ENCODE peak calls at places on chromosomes 3 and 15, in ten cellular contexts. S is ascending aorta; F is amygdala; L is WERI-Rb-1; V is Caki2; U is kidney tubule cell; I is stimulated activated CD4-positive, alpha-beta T cell treated with anti-CD3 and anti-CD28 coated beads, TNF-alpha, amount 100 ng/mL, for 1 hour; H is activated CD4-positive, alpha-beta T cell treated with anti-CD3 and anti-CD28 coated beads, Interleukin-2, amount 50 U/mL, for 24 hours; G is hypothalamus; T is nephron progenitor cell. E is an unnamed sample.
A peak's percentile ranks its signal among the peaks of the same experiment; 100 is the strongest.

GRCh38 chr15:83380026-83380425 is 67.1 kb upstream of the SH3GL3 start:
- DNase-seq in I (no peak), H (no peak), L (no peak), F (no peak), V (peak; percentile 74), G (no peak), U (peak; percentile 94), T (no peak), S (no peak), E (peak; percentile 81)

GRCh38 chr3:150960708-150961684 is 11.5 kb downstream of the CLRN1 start:
- DNase-seq in G (no peak), U (no peak), L (no peak), F (no peak), V (no peak), S (no peak), I (no peak), H (no peak), T (no peak), E (no peak)

GRCh38 chr3:55296781-55297180 is 190.3 kb downstream of the WNT5A start:
- DNase-seq in H (no peak), L (no peak), V (no peak), U (no peak), S (no peak), T (no peak), G (no peak), I (no peak), F (no peak), E (no peak)

GRCh38 chr3:128060473-128061381 is 8.5 kb downstream of the SEC61A1 start:
- DNase-seq in H (no peak), L (no peak), I (no peak), S (no peak), G (no peak), V (no peak), F (no peak), T (no peak), U (peak; percentile 30), E (peak; percentile 64)

GRCh38 chr3:8223766-8224165 is 277.9 kb upstream of the LMCD1 start:
- DNase-seq in S (no peak), T (no peak), L (no peak), U (no peak), I (no peak), V (no peak), H (no peak), F (no peak), G (no peak), E (no peak)

GRCh38 chr3:116426036-116426435 is 19.3 kb downstream of the LSAMP start:
- DNase-seq in V (no peak), G (no peak), U (no peak), T (no peak), H (no peak), F (no peak), S (no peak), L (no peak), I (no peak), E (no peak)

GRCh38 chr15:66670698-66671580 is 31.1 kb upstream of the SMAD6 start:
- DNase-seq in T (peak; percentile 57), U (peak; percentile 62), F (no peak), L (peak; percentile 38), I (no peak), V (peak; percentile 72), G (no peak), H (no peak), S (no peak), E (peak; percentile 93)

GRCh38 chr15:96345560-96346389 is 15.3 kb downstream of the NR2F2 start:
- DNase-seq in U (peak; percentile 84), F (peak; percentile 61), I (no peak), H (no peak), L (peak; percentile 61), V (peak; percentile 76), T (peak; percentile 74), G (peak; percentile 78), S (peak; percentile 84), E (peak; percentile 64)

GRCh38 chr3:32457971-32458471 is 44.6 kb downstream of the CMTM6 start:
- DNase-seq in H (peak; percentile 26), U (no peak), S (no peak), G (no peak), I (peak; percentile 45), L (no peak), V (no peak), T (no peak), F (no peak), E (no peak)

GRCh38 chr15:101394056-101394630 is 95.4 kb downstream of the PCSK6 start:
- DNase-seq in U (no peak), I (no peak), T (no peak), G (no peak), H (no peak), L (no peak), F (no peak), S (peak; percentile 2), V (no peak), E (no peak)

GRCh38 chr15:39593071-39594055 is 12.5 kb downstream of the THBS1 start:
- DNase-seq in I (no peak), F (no peak), H (no peak), T (no peak), L (no peak), S (no peak), U (peak; percentile 37), V (no peak), G (no peak), E (no peak)

GRCh38 chr15:43954181-43954621 is 127.4 kb downstream of the WDR76 start:
- DNase-seq in T (no peak), G (no peak), V (no peak), S (no peak), I (no peak), U (peak; percentile 26), H (no peak), L (no peak), F (no peak), E (no peak)

GRCh38 chr3:156860873-156861272 is 34.7 kb downstream of the LEKR1 start:
- DNase-seq in V (no peak), U (no peak), F (no peak), H (no peak), T (no peak), G (no peak), I (no peak), S (no peak), L (no peak), E (no peak)

GRCh38 chr3:2774485-2774884 is 335.7 kb downstream of the IL5RA start:
- DNase-seq in T (no peak), I (no peak), H (no peak), U (no peak), F (no peak), G (no peak), V (peak; percentile 44), S (no peak), L (no peak), E (no peak)

E was measured in RWPE1.